ENCODE peak calls at places on chromosomes 12 and 14, in seven cellular contexts. V, H, L, W, M, A and F are unnamed samples.

GRCh38 chr12:106135075-106135474 is 3.7 kb downstream of the NUAK1 start:
- DNase-seq in V (peak), M (no peak), A (no peak), W (no peak), L (no peak), H (no peak), F (no peak)

GRCh38 chr12:96091833-96092232 is 56.4 kb upstream of the LTA4H start:
- DNase-seq in H (no peak), W (no peak), V (no peak), A (peak), L (no peak), M (no peak), F (peak)

GRCh38 chr12:117671734-117672133 is 297.1 kb downstream of the KSR2 start:
- DNase-seq in V (no peak), A (peak), W (peak), L (peak), M (peak), H (peak), F (peak)

GRCh38 chr12:9344540-9344939 is 136.3 kb upstream of the PZP start:
- DNase-seq in H (no peak), V (no peak), M (peak), A (no peak), W (no peak), L (no peak), F (no peak)

GRCh38 chr14:102028733-102029132 is 58.1 kb downstream of the HSP90AA1 start:
- DNase-seq in M (peak), A (no peak), W (no peak), L (no peak), V (peak), H (peak), F (peak)

GRCh38 chr12:6771091-6771495 is 1.2 kb upstream of the LAG3 start:
- DNase-seq in V (no peak), A (no peak), W (no peak), L (no peak), H (no peak), M (peak), F (no peak)

GRCh38 chr14:84254205-84254788 is 1275.6 kb upstream of the FLRT2 start:
- DNase-seq in M (peak), H (no peak), V (no peak), L (peak), A (peak), W (no peak), F (peak)

GRCh38 chr12:34604631-34605509 is 582.6 kb downstream of the ALG10 start:
- DNase-seq in A (peak), V (no peak), W (no peak), H (no peak), L (no peak), M (no peak), F (no peak)

GRCh38 chr14:31106768-31107167 is 80.6 kb upstream of the STRN3 start:
- DNase-seq in W (no peak), L (no peak), A (no peak), H (no peak), V (peak), M (no peak), F (no peak)

GRCh38 chr14:94646481-94646880 is 34.3 kb downstream of the SERPINA3 start:
- DNase-seq in W (no peak), M (no peak), L (no peak), V (peak), A (no peak), H (no peak), F (peak)

GRCh38 chr12:108642269-108642870 is 8.7 kb upstream of the SELPLG start:
- DNase-seq in A (no peak), M (no peak), H (no peak), W (no peak), L (no peak), V (no peak), F (no peak)

GRCh38 chr12:121765573-121765972 is 27.9 kb downstream of the RHOF start:
- DNase-seq in V (peak), W (no peak), A (peak), L (no peak), H (peak), M (peak), F (peak)

GRCh38 chr12:62813031-62813829 is 121.7 kb downstream of the PPM1H start:
- DNase-seq in M (peak), H (peak), A (peak), W (peak), L (peak), V (peak), F (peak)

GRCh38 chr12:32569256-32569655 is 109.8 kb upstream of the DNM1L start:
- DNase-seq in V (no peak), L (no peak), W (no peak), M (no peak), A (no peak), H (no peak), F (no peak)

GRCh38 chr14:52922656-52923055 is 28.2 kb downstream of the FERMT2 start:
- DNase-seq in W (no peak), M (peak), H (peak), V (peak), A (no peak), L (no peak), F (no peak)

GRCh38 chr14:75566321-75566720 is 12.1 kb upstream of the FLVCR2 start:
- DNase-seq in W (no peak), L (no peak), H (peak), M (peak), V (no peak), A (no peak), F (no peak)

GRCh38 chr12:104764225-104765073 is 193.6 kb downstream of the SLC41A2 start:
- DNase-seq in H (no peak), W (peak), V (no peak), M (no peak), L (no peak), A (no peak), F (no peak)

GRCh38 chr14:94498215-94498614 is 11.1 kb downstream of the SERPINA12 start:
- DNase-seq in A (no peak), H (no peak), M (no peak), L (no peak), W (no peak), V (no peak), F (no peak)

DNA sequence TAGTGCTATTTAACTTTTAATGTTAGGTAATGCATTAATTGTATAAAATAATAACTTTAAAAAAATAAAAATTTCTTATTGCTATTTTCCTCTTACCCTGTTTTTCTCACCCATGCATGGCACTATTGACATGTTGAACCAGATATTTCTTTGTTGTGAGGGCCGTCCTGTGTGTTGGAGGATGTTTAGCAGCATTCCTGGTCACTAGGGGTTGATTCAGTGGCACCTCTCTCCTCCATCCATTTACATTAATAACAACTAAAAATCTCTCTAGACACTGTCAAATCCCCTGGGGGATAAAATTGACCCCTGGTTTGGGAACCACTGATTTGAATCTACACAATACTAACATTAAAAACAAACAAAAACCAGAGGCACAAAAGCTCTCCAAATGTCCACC is 147.5 kb upstream of the MIS18BP1 start:
- DNase-seq in W (no peak), A (no peak), V (no peak), L (no peak), H (no peak), M (no peak), F (no peak)
- H3K18ac ChIP-seq in W (no peak), A (no peak), V (no peak), L (no peak), H (no peak), M (no peak), F (no peak)

DNA sequence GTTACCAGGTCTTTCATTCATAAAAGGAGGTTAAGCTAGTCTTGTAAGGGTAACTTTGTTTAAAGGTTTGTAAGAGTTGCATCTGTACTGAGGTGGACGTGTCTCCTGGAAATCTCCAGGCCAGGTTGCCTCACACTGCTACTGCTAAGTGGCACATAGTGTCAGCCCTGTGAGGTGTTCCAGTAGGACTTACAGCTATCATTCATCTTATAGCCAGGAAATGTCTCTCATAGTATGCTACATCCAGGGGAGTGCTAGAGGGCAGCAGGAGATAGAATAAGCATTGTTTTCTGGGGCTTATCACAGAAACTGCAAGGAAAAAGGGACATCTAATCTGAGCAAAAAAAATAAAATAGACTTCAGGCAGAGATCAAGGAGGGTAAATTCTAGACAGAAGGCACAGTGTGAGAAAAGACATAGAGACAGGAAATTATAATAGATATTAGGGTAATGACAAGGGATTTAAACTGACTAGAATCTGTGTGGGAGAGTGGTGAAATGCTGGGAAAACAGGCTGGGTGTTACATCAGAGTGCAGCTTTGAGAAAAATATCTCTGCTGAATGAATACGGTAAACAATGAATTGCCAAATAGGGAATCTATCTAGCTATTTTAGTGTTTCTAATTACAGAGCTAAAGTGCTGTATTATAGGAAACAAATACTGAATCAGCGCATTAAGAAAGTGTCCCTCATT is 205.0 kb upstream of the ABCD2 start:
- DNase-seq in V (peak), W (no peak), A (no peak), L (no peak), M (peak), H (no peak), F (peak)
- H3K18ac ChIP-seq in V (no peak), W (no peak), A (no peak), L (no peak), M (no peak), H (no peak), F (no peak)

GRCh38 chr12:71321531-71321930 is 118.1 kb upstream of the LGR5 start:
- DNase-seq in W (no peak), H (no peak), M (no peak), L (no peak), V (no peak), A (no peak), F (peak)
- H3K18ac ChIP-seq in W (no peak), H (no peak), M (no peak), L (no peak), V (no peak), A (no peak), F (no peak)

GRCh38 chr12:114812384-114812783 is 128.4 kb upstream of the TBX3 start:
- DNase-seq in W (no peak), V (no peak), L (no peak), M (no peak), H (no peak), A (no peak), F (no peak)

GRCh38 chr12:114817491-114818440 is 133.8 kb upstream of the TBX3 start:
- DNase-seq in M (no peak), W (no peak), V (no peak), L (no peak), A (no peak), H (no peak), F (peak)

GRCh38 chr12:114809132-114809531 is 125.2 kb upstream of the TBX3 start:
- DNase-seq in V (no peak), A (no peak), W (no peak), M (no peak), H (no peak), L (no peak), F (peak)

GRCh38 chr12:114815157-114815556 is 131.2 kb upstream of the TBX3 start:
- DNase-seq in L (no peak), H (no peak), A (no peak), M (no peak), W (no peak), V (no peak), F (peak)

DNA sequence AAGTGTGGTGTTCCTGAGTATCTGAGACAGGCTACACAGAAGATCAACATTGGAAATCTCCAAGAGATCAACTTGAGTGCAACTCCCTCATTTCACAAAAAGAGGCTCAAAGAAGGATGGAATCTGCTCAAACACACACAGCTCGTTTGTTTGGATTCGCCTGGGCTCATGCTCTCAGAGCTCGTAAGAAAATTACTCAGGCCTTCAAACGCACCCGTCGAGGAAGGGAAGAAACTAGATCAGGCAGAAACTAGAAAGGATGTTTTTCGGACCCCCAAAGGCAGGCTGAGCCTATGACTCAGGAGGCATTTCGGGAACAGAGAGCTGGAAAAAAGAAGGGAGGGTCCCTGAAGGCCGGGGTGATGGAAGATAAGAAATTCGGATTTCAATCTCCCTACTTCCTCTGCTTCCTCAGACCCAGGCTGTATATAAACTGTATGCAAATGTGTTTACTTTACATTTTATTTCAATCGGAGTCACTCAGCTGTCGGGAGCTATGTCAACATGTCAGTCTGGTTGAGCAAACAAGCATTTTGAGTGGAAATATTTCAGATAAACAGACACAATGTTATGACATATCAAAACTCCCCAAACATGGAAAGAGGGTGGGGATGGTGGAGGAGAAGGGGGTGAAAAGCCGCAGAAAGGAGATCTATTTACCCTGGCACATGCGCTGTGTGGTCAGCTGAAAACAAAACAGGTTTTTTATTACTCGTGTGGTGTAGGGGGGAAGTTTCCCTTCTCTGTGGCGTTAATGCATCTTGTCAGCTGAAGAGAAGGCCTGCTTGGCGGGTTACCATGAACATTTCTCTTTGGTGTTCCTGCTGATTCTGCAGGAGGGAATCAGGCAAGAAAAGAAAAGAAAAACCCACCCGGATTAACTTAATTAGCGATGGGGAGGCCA is 129.1 kb upstream of the TBX3 start:
- DNase-seq in W (no peak), L (peak), V (peak), H (peak), M (peak), A (no peak), F (peak)
- H3K18ac ChIP-seq in W (no peak), L (no peak), V (peak), H (no peak), M (no peak), A (no peak), F (peak)

DNA sequence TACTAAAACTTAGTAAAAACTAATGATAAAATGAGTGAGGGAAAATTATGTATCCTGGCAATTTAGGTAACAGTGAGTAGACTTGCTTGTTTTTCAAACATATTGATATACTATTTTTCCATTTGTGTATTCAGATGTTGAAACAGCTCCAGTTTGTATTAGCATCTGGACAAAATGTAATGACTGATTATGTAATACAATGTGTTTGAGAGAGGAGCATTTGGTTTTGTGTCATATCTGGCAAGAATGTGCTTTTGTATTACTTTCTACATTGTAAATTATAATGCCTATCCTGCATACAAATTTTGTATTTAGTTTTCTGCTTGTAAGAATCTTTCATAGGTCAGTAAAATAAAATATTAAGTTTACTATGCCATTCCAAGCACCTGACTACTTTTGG is 5.7 kb downstream of the CNOT2 start:
- DNase-seq in A (no peak), L (no peak), W (no peak), H (no peak), V (no peak), M (no peak), F (no peak)
- H3K18ac ChIP-seq in A (no peak), L (no peak), W (no peak), H (no peak), V (no peak), M (no peak), F (no peak)

GRCh38 chr14:22390824-22391461 is 198.1 kb downstream of the DAD1 start:
- DNase-seq in M (no peak), W (no peak), V (no peak), L (no peak), A (no peak), H (peak), F (no peak)

GRCh38 chr14:22394616-22395015 is 194.4 kb downstream of the DAD1 start:
- DNase-seq in A (no peak), H (no peak), W (no peak), M (no peak), V (no peak), L (no peak), F (no peak)

GRCh38 chr14:22391908-22392307 is 197.1 kb downstream of the DAD1 start:
- DNase-seq in W (no peak), V (peak), H (peak), M (peak), A (peak), L (peak), F (peak)

GRCh38 chr14:22395803-22396202 is 193.2 kb downstream of the DAD1 start:
- DNase-seq in M (no peak), A (no peak), V (no peak), W (peak), H (no peak), L (no peak), F (no peak)

GRCh38 chr14:22393796-22394195 is 195.2 kb downstream of the DAD1 start:
- DNase-seq in W (no peak), H (no peak), V (no peak), M (no peak), A (no peak), L (no peak), F (no peak)
- H3K18ac ChIP-seq in W (no peak), H (no peak), V (no peak), M (no peak), A (no peak), L (no peak), F (no peak)

DNA sequence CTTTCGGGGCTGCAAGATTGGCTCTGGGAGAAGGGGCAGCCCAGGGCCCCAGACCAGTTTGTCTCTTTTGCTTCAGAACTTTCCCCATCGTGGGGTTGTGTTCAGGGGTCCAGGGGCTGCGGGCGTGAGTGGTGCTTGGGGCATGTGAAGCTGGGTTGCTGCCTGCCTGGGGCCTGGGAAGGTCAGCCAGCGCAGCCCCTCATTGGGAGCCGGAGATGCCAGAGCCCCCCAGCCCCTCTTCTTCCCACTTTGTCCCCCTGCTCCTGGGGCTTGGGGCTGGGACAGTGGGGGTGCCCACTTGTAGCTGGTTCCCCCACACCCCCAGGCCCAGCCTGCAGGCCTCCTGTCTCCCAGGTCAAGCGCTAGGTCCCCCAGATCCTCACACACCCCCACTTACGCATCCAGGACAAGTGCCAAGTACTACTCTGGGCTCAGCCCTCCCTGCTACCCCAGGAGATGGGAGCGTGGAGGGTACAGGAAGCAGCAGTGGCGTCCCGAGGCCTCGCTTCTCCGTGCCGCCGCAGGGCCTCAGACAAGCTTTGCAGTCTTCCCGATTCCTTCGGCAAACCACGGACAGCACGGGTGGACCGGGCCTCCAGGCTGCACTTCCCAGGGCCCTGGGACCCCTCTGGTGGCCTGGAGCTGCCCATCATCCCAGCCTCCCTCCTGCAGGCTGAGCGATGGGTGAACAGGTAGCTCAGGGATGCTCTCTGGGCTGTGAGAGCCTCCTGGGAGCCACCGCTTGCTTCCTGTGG is 41.5 kb downstream of the PACS2 start:
- DNase-seq in V (no peak), A (no peak), H (no peak), W (no peak), L (no peak), M (no peak), F (no peak)
- H3K18ac ChIP-seq in V (no peak), A (no peak), H (no peak), W (no peak), L (peak), M (no peak), F (no peak)

GRCh38 chr12:78933014-78933413 is 68.4 kb downstream of the SYT1 start:
- DNase-seq in W (no peak), M (no peak), V (peak), L (no peak), H (peak), A (no peak), F (no peak)

DNA sequence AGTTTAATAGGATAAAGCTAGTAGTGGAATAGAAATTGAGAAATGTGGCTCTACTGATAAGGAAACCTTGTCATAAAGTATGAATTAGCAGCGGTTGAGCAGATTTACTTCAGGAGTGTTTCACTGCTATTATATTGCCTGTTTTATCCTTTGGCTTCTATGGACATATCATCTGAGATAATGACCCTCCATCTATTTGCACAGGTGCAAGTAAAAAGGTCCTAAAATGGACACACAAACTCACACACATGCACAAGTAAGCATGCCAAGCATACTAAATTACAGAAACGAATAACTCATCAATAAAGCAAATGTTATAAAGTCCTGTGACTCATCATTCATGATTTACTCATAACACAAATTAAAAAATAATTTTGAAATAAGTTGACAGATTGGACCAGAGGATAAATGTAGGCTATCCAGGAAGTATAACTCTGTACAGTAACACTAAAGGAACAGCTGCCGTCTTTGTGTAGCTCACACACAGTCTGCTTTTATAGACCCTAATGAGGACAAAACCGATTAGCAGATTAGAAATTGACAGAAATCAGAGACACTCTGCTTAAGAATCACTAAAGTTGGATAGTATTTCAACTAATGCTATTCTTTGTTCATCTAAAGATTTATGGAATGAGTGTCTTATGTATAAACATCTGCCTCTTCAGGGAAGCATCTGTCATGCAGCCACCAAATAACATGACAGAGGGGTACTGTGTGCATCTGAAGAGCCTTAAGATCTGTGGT is 73.9 kb downstream of the SYT1 start:
- DNase-seq in M (no peak), W (no peak), H (no peak), L (no peak), A (no peak), V (no peak), F (no peak)
- H3K18ac ChIP-seq in M (no peak), W (no peak), H (no peak), L (no peak), A (no peak), V (no peak), F (no peak)

GRCh38 chr14:54730156-54730961 is 163.4 kb downstream of the SAMD4A start:
- DNase-seq in W (no peak), V (peak), L (no peak), A (no peak), H (peak), M (peak), F (no peak)
- H3K18ac ChIP-seq in W (no peak), V (peak), L (no peak), A (no peak), H (no peak), M (no peak), F (no peak)